ENCODE peak calls at places on chromosomes 1 and 21, in ten cellular contexts. G, R, O, Z, E, K, Q, D, N and L are unnamed samples.

GRCh38 chr1:211739671-211740411 is 64.4 kb upstream of the NEK2 start:
- DNase-seq in R (peak), E (no peak), Z (no peak), K (no peak), O (no peak), N (no peak), G (no peak), Q (no peak), D (no peak), L (no peak)

GRCh38 chr1:5980314-5981008 is 11.8 kb downstream of the NPHP4 start:
- DNase-seq in K (peak), D (peak), Z (peak), N (no peak), O (peak), G (peak), Q (no peak), E (peak), R (no peak), L (peak)

GRCh38 chr21:31732891-31733520 is 1.1 kb upstream of the SCAF4 start:
- DNase-seq in K (peak), Z (no peak), R (peak), E (peak), D (no peak), Q (peak), O (peak), G (peak), N (no peak), L (no peak)

GRCh38 chr1:186813420-186813819 is 15.3 kb upstream of the PLA2G4A start:
- DNase-seq in N (no peak), Z (peak), G (no peak), K (no peak), O (no peak), R (no peak), Q (no peak), E (peak), D (no peak), L (no peak)

GRCh38 chr1:152461544-152461943 is 47.5 kb upstream of the CRNN start:
- DNase-seq in Q (no peak), N (no peak), Z (peak), O (peak), R (peak), G (peak), D (peak), K (peak), E (peak), L (no peak)

GRCh38 chr1:222073307-222073995 is 331.6 kb upstream of the DUSP10 start:
- DNase-seq in R (no peak), O (peak), K (no peak), Z (peak), G (no peak), Q (no peak), N (no peak), D (no peak), E (no peak), L (no peak)

GRCh38 chr1:31263408-31263807 is 23.7 kb upstream of the NKAIN1 start:
- DNase-seq in Q (no peak), N (no peak), R (no peak), O (no peak), G (no peak), K (no peak), E (no peak), D (no peak), Z (no peak), L (no peak)

GRCh38 chr21:24025101-24025500 is 1582.2 kb downstream of the MRPL39 start:
- DNase-seq in E (no peak), K (no peak), N (no peak), Q (no peak), D (no peak), G (no peak), O (no peak), R (no peak), Z (no peak), L (no peak)

DNA sequence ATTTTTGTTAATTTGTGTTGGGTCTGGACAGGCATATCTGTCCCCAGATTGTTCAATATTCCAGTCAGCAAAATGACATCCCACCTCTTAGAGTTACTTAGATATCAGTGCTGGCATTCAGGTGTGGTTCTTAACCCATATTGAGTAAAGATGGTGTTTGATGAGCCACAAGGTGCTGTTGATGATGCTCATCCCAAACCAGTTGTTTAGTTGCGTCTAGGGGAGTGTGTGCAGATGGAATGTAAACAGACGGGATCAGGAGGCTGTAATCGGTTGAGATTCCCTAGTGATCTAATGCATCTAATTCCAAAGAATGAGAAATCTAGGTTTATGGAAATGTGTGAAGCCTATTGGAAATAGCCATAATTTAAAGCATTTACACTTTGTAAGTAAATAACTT is 1.1 kb downstream of the HOOK1 start:
- DNase-seq in Z (no peak), N (no peak), G (peak), R (no peak), K (no peak), E (peak), O (no peak), Q (no peak), D (no peak), L (no peak)
- H3K4me3 ChIP-seq in Z (no peak), N (no peak), G (peak), R (no peak), K (peak), E (peak), O (peak), Q (no peak), D (no peak), L (peak)

GRCh38 chr1:190373705-190374336 is 103.8 kb downstream of the BRINP3 start:
- DNase-seq in K (peak), G (peak), E (peak), O (peak), Q (no peak), N (no peak), R (peak), D (no peak), Z (peak), L (no peak)
- TF ChIP-seq CTCF in K (peak), G (peak), E (peak), O (peak), Q (peak), N (no peak), R (peak), D (peak), Z (peak), L (peak)

GRCh38 chr1:8014381-8014988 is 11.6 kb downstream of the ERRFI1 start:
- DNase-seq in Z (no peak), E (no peak), D (no peak), K (no peak), Q (no peak), G (no peak), R (no peak), O (no peak), N (no peak), L (no peak)

GRCh38 chr1:8016244-8017241 is 9.6 kb downstream of the ERRFI1 start:
- DNase-seq in E (no peak), R (peak), O (peak), Z (peak), N (no peak), K (no peak), Q (no peak), D (no peak), G (no peak), L (no peak)

GRCh38 chr1:8017495-8018310 is 8.4 kb downstream of the ERRFI1 start:
- DNase-seq in O (peak), D (no peak), N (no peak), G (peak), R (no peak), E (no peak), Q (no peak), K (peak), Z (peak), L (no peak)

GRCh38 chr1:8015036-8015808 is 10.9 kb downstream of the ERRFI1 start:
- DNase-seq in R (peak), O (peak), K (peak), N (no peak), D (peak), Z (peak), Q (peak), G (peak), E (peak), L (no peak)

GRCh38 chr1:8015809-8016165 is 10.3 kb downstream of the ERRFI1 start:
- DNase-seq in O (peak), Z (peak), G (no peak), Q (no peak), E (no peak), N (no peak), K (no peak), D (no peak), R (no peak), L (no peak)
- H3K4me3 ChIP-seq in O (no peak), Z (no peak), G (no peak), Q (peak), E (no peak), N (peak), K (no peak), D (no peak), R (no peak), L (no peak)

GRCh38 chr21:20040768-20041167 is 957.4 kb upstream of the NCAM2 start:
- DNase-seq in K (no peak), N (no peak), O (no peak), Q (no peak), G (peak), E (peak), D (no peak), Z (no peak), R (no peak), L (no peak)
- TF ChIP-seq CTCF in K (peak), N (no peak), O (no peak), Q (no peak), G (peak), E (peak), D (peak), Z (no peak), R (no peak), L (peak)

GRCh38 chr1:19398309-19398760 is 86.2 kb downstream of the SLC66A1 start:
- DNase-seq in Z (peak), Q (no peak), D (no peak), R (no peak), K (no peak), N (peak), G (no peak), E (no peak), O (peak), L (peak)
- H3K4me3 ChIP-seq in Z (no peak), Q (no peak), D (no peak), R (no peak), K (no peak), N (no peak), G (no peak), E (no peak), O (no peak), L (no peak)

GRCh38 chr21:42496120-42496838 is at the start of gene RSPH1:
- DNase-seq in N (peak), E (peak), D (peak), O (peak), Z (peak), Q (peak), G (peak), K (peak), R (peak), L (peak)
- TF ChIP-seq CTCF in N (no peak), E (peak), D (no peak), O (no peak), Z (no peak), Q (no peak), G (no peak), K (no peak), R (peak), L (no peak)

DNA sequence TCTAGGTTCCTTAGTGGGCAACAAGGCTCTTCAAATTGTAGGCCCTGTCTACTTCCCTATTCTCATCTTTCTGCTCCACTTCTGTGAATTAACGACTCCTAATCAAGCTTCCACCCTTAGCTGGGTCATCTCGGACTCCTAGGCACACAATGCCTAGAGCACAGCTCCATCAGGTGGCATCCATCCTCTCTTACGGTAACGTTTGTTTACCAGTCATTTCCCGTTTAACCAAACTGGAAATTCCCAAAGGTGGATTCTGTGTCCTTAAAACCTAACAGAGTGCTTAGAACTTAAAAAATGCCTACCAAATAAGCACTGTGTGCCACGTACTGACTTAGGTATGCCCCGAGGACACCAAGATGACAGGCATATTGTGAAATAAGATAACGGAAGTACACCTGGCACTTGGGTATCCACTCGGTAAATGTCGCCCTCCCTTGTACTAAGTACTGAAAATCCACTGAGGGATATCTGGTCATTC is 1.5 kb downstream of the PARP1 start:
- DNase-seq in D (no peak), G (no peak), K (peak), R (peak), N (no peak), O (no peak), Q (peak), E (no peak), Z (peak), L (no peak)
- H3K4me3 ChIP-seq in D (peak), G (peak), K (peak), R (peak), N (peak), O (peak), Q (peak), E (peak), Z (peak), L (peak)

DNA sequence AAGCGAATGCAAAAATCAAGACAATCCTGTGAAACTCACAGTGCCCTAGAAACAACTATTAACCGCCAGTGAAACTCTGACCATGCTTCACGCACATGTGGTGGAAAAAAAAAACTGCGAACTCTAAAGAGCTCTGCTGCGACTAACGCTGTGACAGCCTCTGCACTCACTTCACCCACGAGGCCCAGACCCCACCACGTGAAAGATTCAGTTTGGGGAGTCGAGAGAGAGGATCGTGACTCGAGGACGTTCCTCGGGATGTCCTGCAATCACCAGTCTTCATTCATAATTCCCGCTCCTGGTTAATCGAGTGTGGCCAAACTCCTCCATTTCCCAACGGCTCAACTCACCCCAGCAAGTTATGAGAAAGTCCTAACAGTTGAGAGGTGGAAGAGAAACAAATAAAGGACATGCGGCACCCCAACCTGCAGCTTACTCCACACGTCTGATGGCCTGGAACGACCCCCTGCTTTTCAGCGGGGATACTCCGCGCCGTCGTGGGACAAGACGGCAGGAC is 1.1 kb downstream of the SERBP1 start:
- DNase-seq in Z (no peak), E (peak), D (no peak), O (peak), N (no peak), Q (no peak), K (peak), G (no peak), R (peak), L (no peak)
- TF ChIP-seq CTCF in Z (no peak), E (no peak), D (no peak), O (no peak), N (no peak), Q (no peak), K (no peak), G (no peak), R (no peak), L (no peak)